ENCODE peak calls at places on chromosome 19, in four cellular contexts. W is trophoblast cell, D is cardiac muscle cell, K is GM23248. E is an unnamed sample.

GRCh38 chr19:49896863-49897621 is at the start of gene IL4I1:
- DNase-seq in W (peak), D (peak), K (peak), E (peak)

GRCh38 chr19:27652281-27652680 is 1560.7 kb downstream of the UQCRFS1 start:
- DNase-seq in W (no peak), D (no peak), K (no peak), E (no peak)

GRCh38 chr19:55447421-55448174 is 4.5 kb upstream of the SHISA7 start:
- DNase-seq in W (no peak), D (peak), K (peak), E (no peak)

GRCh38 chr19:8161135-8161646 is 11.8 kb upstream of the FBN3 start:
- DNase-seq in W (peak), D (peak), K (no peak), E (no peak)

GRCh38 chr19:33392341-33393285 is 19.1 kb downstream of the CEBPG start:
- DNase-seq in W (no peak), D (no peak), K (no peak), E (no peak)

GRCh38 chr19:3576696-3577443 is 4.1 kb downstream of the HMG20B start:
- DNase-seq in W (no peak), D (peak), K (peak), E (no peak)

GRCh38 chr19:49683814-49684250 is 5.6 kb upstream of the ADM5 start:
- DNase-seq in W (no peak), D (no peak), K (no peak), E (no peak)

GRCh38 chr19:19457691-19458090 is 52.2 kb downstream of the GATAD2A start:
- DNase-seq in W (peak), D (no peak), K (no peak), E (no peak)

GRCh38 chr19:19514881-19515763 is at the start of gene TSSK6:
- DNase-seq in W (no peak), D (no peak), K (no peak), E (no peak)

GRCh38 chr19:10639836-10640235 is 14.3 kb upstream of the ILF3 start:
- DNase-seq in W (no peak), D (no peak), K (no peak), E (no peak)

GRCh38 chr19:42325896-42326771 is 699 bp downstream of the MEGF8 start:
- DNase-seq in W (no peak), D (no peak), K (peak), E (no peak)

GRCh38 chr19:51166846-51167490 is 24.9 kb downstream of the SIGLEC7 start:
- DNase-seq in W (peak), D (no peak), K (no peak), E (no peak)

GRCh38 chr19:33054623-33055022 is 10.1 kb downstream of the RHPN2 start:
- DNase-seq in W (peak), D (no peak), K (no peak), E (no peak)

GRCh38 chr19:33785795-33786194 is 10.9 kb upstream of the KCTD15 start:
- DNase-seq in W (no peak), D (peak), K (peak), E (no peak)

GRCh38 chr19:51142119-51142518 is at the start of gene SIGLEC7:
- DNase-seq in W (no peak), D (no peak), K (no peak), E (no peak)

GRCh38 chr19:10419646-10420443 is 493 bp upstream of the PDE4A start:
- DNase-seq in W (no peak), D (peak), K (peak), E (no peak)

GRCh38 chr19:44846455-44847143 is 502 bp downstream of the NECTIN2 start:
- DNase-seq in W (peak), D (peak), K (peak), E (no peak)

GRCh38 chr19:50722248-50723013 is 733 bp upstream of the CLEC11A start:
- DNase-seq in W (no peak), D (no peak), K (peak), E (no peak)

GRCh38 chr19:32580353-32580900 is 563 bp upstream of the PDCD5 start:
- DNase-seq in W (peak), D (no peak), K (no peak), E (no peak)

GRCh38 chr19:51128227-51128626 is 3.5 kb downstream of the SIGLEC9 start:
- DNase-seq in W (no peak), D (no peak), K (no peak), E (no peak)

GRCh38 chr19:30090963-30091362 is 148.9 kb downstream of the URI1 start:
- DNase-seq in W (no peak), D (no peak), K (no peak), E (no peak)

GRCh38 chr19:50384685-50385535 is 763 bp downstream of the POLD1 start:
- DNase-seq in W (peak), D (peak), K (peak), E (no peak)

GRCh38 chr19:4983346-4984105 is 14.6 kb downstream of the KDM4B start:
- DNase-seq in W (no peak), D (no peak), K (no peak), E (no peak)

GRCh38 chr19:24033962-24034342 is 53.0 kb upstream of the ZNF254 start:
- DNase-seq in W (peak), D (peak), K (peak), E (no peak)

GRCh38 chr19:35569281-35569781 is 5.9 kb upstream of the ATP4A start:
- DNase-seq in W (no peak), D (no peak), K (no peak), E (no peak)

GRCh38 chr19:58372311-58373133 is 8.3 kb downstream of the ZNF837 start:
- DNase-seq in W (peak), D (no peak), K (peak), E (no peak)

GRCh38 chr19:35790981-35791813 is 15.8 kb downstream of the ARHGAP33 start:
- DNase-seq in W (no peak), D (no peak), K (no peak), E (no peak)

GRCh38 chr19:17830567-17831418 is 9.5 kb upstream of the INSL3 start:
- DNase-seq in W (peak), D (peak), K (peak), E (peak)

GRCh38 chr19:16031872-16032200 is 44.5 kb upstream of the TPM4 start:
- DNase-seq in W (no peak), D (no peak), K (no peak), E (no peak)

GRCh38 chr19:2711175-2711936 is 8.9 kb upstream of the GNG7 start:
- DNase-seq in W (peak), D (peak), K (peak), E (no peak)

GRCh38 chr19:918152-918437 is 962 bp downstream of the KISS1R start:
- DNase-seq in W (no peak), D (no peak), K (no peak), E (no peak)

GRCh38 chr19:919157-920050 is 2.3 kb downstream of the KISS1R start:
- DNase-seq in W (peak), D (no peak), K (no peak), E (no peak)

GRCh38 chr19:918481-919156 is 1.5 kb downstream of the KISS1R start:
- DNase-seq in W (no peak), D (no peak), K (no peak), E (no peak)

GRCh38 chr19:917323-918151 is at the start of gene KISS1R:
- DNase-seq in W (peak), D (no peak), K (peak), E (no peak)

GRCh38 chr19:920051-920857 is 3.1 kb downstream of the KISS1R start:
- DNase-seq in W (peak), D (peak), K (peak), E (peak)
- H3K27ac ChIP-seq in W (no peak), D (no peak), K (no peak), E (peak)

GRCh38 chr19:13297023-13297422 is 146.8 kb downstream of the IER2 start:
- DNase-seq in W (no peak), D (no peak), K (peak), E (no peak)

GRCh38 chr19:13299838-13300237 is 149.6 kb downstream of the IER2 start:
- DNase-seq in W (no peak), D (no peak), K (no peak), E (no peak)

GRCh38 chr19:13300421-13301030 is 150.3 kb downstream of the IER2 start:
- DNase-seq in W (no peak), D (no peak), K (no peak), E (no peak)

GRCh38 chr19:13301627-13302334 is 151.6 kb downstream of the IER2 start:
- DNase-seq in W (no peak), D (no peak), K (no peak), E (no peak)

DNA sequence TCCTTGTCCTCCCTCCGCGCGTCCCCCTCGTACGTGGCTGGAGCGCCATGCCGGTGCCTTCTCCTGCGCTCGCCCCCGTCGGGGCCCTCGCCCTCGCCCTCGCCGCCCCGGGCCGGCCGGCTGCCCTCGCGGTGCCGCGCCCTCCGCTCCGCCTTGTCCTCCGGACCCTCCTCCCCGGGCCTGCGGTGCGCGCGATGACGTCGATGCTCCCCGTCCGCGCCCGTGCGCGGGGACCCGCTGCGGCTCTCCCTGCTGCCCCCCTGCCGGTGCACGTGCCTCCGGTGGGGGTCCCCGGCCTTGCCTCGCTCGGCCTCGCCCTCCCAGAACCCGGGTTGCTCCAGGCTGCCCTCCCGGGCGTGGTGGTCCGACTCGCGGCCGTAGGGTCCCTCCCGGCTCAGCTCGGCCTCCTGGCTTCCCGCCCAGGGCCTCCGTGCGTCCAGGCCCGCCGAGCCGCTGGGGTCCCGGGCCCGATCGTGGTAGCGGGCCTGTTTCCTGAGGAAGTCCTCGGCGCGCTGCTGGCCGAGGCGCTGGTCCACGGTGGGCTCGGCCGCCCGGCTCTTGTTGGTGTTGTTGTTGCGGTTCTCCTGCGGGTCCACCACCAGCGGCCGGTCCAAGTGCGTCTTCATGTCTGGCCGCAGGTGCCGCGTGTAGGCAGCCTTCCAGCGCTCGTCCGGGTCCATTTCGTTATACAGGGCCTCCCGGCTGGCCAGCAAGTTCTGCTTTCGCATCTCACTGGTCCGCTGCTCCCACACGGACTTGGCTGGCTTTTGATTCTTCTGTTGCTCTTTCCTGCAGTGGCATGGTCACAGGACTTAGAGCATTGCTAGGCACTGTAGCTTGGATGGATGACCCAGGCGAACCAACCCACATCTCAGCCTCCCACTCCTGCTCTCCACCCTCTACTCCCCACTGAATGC is 148.6 kb downstream of the IER2 start:
- DNase-seq in W (no peak), D (peak), K (no peak), E (no peak)
- H3K27ac ChIP-seq in W (no peak), D (no peak), K (no peak), E (no peak)

GRCh38 chr19:13839193-13839937 is 37.6 kb upstream of the NANOS3 start:
- DNase-seq in W (peak), D (peak), K (peak), E (peak)

GRCh38 chr19:13841339-13842293 is 35.3 kb upstream of the NANOS3 start:
- DNase-seq in W (peak), D (peak), K (peak), E (peak)

GRCh38 chr19:13840751-13841338 is 36.1 kb upstream of the NANOS3 start:
- DNase-seq in W (no peak), D (no peak), K (no peak), E (no peak)

GRCh38 chr19:13838943-13839192 is 38.1 kb upstream of the NANOS3 start:
- DNase-seq in W (no peak), D (no peak), K (no peak), E (no peak)

GRCh38 chr19:13839938-13840750 is 36.8 kb upstream of the NANOS3 start:
- DNase-seq in W (peak), D (peak), K (peak), E (peak)
- H3K27ac ChIP-seq in W (peak), D (no peak), K (peak), E (peak)

DNA sequence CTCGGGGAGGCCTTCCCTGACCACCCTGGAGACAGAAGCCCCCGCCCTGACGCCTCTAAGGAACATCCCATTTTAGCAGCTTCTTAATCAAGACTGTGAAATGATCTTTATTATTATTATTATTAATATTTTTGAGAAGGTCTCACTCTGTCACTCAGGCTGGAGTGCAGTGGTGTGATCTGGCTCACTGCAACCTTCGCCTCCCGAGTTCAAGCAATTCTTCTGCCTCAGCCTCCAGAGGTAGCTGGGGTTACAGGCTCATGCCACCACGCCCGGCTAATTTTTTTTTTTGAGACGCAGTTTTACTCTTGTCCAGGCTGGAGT is 3.6 kb upstream of the DAND5 start:
- DNase-seq in W (no peak), D (no peak), K (no peak), E (no peak)
- H3K27ac ChIP-seq in W (no peak), D (no peak), K (no peak), E (no peak)

DNA sequence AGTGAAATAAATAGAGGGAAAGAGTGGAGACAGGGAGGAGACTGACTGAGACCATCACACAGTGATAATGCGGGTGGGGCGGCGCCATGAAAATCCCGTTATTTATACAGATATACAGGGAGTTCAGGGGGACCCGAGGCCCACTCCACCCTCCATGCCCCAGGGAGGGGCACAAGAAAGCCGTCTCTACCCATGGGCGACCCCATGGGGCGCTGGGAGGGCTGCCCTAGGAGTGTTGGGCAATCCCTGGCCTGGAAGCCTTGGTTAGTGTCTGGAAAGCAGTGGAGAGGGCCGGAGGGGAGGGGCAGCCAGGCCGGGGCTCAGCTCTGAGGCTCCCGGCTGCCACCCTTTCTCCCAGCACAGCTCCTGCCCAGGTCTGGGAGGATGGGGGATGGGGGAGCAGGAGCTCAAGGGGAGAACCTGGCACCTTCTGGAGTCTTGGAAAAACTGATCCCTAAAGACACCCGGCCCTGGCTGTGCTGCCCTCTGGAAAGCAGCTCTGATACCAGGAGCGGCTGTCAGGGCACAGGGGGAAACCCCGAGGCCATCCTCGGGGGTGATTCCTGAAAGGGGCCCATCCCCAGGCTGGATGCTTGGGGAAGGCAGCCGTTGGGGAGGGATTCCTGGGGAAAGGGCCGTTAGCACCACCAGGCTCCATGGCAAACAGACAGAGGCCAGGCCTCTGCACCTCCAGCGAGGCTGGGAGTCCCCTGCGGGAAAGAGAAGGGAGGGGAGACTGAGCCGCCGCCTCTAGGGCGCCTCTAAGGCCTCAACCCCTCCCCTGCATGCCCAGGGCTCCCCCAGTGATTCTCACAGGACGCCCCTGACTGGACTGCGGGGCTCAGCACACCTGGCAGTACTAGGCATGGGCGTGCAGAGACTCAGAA is 3.0 kb upstream of the PRKD2 start:
- DNase-seq in W (no peak), D (no peak), K (no peak), E (no peak)
- H3K27ac ChIP-seq in W (no peak), D (no peak), K (no peak), E (no peak)

E was measured in effector memory CD4-positive, alpha-beta T cell.